ENCODE peak calls at places on chromosomes 16 and 17, in five cellular contexts. H, Y, F, M and G are unnamed samples.

GRCh38 chr17:81961087-81961514 is at the start of gene NOTUM:
- DNase-seq in H (peak; percentile 62), Y (peak; percentile 67), F (no peak), M (peak; percentile 53), G (no peak)

GRCh38 chr17:77827039-77827438 is 131.5 kb upstream of the TNRC6C start:
- DNase-seq in H (peak; percentile 21), Y (no peak), F (no peak), M (no peak), G (no peak)

GRCh38 chr17:47287639-47288038 is 34.0 kb downstream of the ITGB3 start:
- DNase-seq in H (no peak), Y (no peak), F (no peak), M (no peak), G (no peak)

GRCh38 chr16:27746076-27746855 is 196.3 kb downstream of the KATNIP start:
- DNase-seq in H (peak; percentile 32), Y (no peak), F (no peak), M (no peak), G (no peak)

GRCh38 chr16:88652763-88653065 is 1.9 kb upstream of the CYBA start:
- DNase-seq in H (no peak), Y (no peak), F (no peak), M (no peak), G (no peak)

GRCh38 chr16:22300427-22301071 is 3.3 kb downstream of the POLR3E start:
- DNase-seq in H (peak; percentile 82), Y (peak; percentile 60), F (peak; percentile 79), M (peak; percentile 76), G (no peak)

GRCh38 chr17:57455063-57455914 is 199.0 kb downstream of the MSI2 start:
- DNase-seq in H (no peak), Y (no peak), F (peak; percentile 4), M (no peak), G (no peak)

GRCh38 chr17:29289852-29290251 is 4.1 kb downstream of the NUFIP2 start:
- DNase-seq in H (no peak), Y (no peak), F (no peak), M (no peak), G (no peak)

GRCh38 chr17:27241346-27241946 is 52.5 kb upstream of the WSB1 start:
- DNase-seq in H (no peak), Y (peak; percentile 77), F (no peak), M (no peak), G (peak; percentile 91)

GRCh38 chr17:48556534-48557401 is 11.9 kb upstream of the HOXB2 start:
- DNase-seq in H (no peak), Y (peak; percentile 53), F (no peak), M (no peak), G (no peak)

GRCh38 chr17:44279586-44280344 is 11.8 kb upstream of the SLC4A1 start:
- DNase-seq in H (peak; percentile 83), Y (no peak), F (peak; percentile 78), M (no peak), G (no peak)

GRCh38 chr16:11004957-11005610 is 60.7 kb downstream of the CLEC16A start:
- DNase-seq in H (no peak), Y (no peak), F (no peak), M (no peak), G (no peak)

GRCh38 chr17:57868007-57868774 is 18.3 kb upstream of the MRPS23 start:
- DNase-seq in H (peak; percentile 93), Y (no peak), F (no peak), M (peak; percentile 83), G (peak; percentile 94)

GRCh38 chr17:19237389-19238166 is 412 bp downstream of the EPN2 start:
- DNase-seq in H (peak; percentile 68), Y (peak; percentile 62), F (peak; percentile 62), M (peak; percentile 37), G (no peak)

GRCh38 chr17:64074704-64075484 is 54.5 kb upstream of the ICAM2 start:
- DNase-seq in H (no peak), Y (no peak), F (no peak), M (no peak), G (no peak)

GRCh38 chr16:88527186-88527936 is 42.8 kb upstream of the ZC3H18 start:
- DNase-seq in H (peak; percentile 77), Y (peak; percentile 49), F (no peak), M (peak; percentile 75), G (no peak)

GRCh38 chr16:78290498-78291271 is 191.2 kb downstream of the WWOX start:
- DNase-seq in H (no peak), Y (no peak), F (no peak), M (no peak), G (no peak)

GRCh38 chr16:63361032-63361624 is 1324.9 kb upstream of the CDH8 start:
- DNase-seq in H (no peak), Y (peak; percentile 75), F (no peak), M (peak; percentile 16), G (no peak)

GRCh38 chr16:58843675-58844074 is 109.6 kb upstream of the GOT2 start:
- DNase-seq in H (no peak), Y (peak; percentile 37), F (no peak), M (no peak), G (no peak)

GRCh38 chr17:29042679-29043538 is at the start of gene PIPOX:
- DNase-seq in H (no peak), Y (peak; percentile 94), F (peak; percentile 91), M (peak; percentile 71), G (no peak)

GRCh38 chr17:37493249-37494027 is 3.7 kb downstream of the DUSP14 start:
- DNase-seq in H (no peak), Y (no peak), F (no peak), M (no peak), G (no peak)

GRCh38 chr16:81410643-81411235 is 33.9 kb upstream of the CMIP start:
- DNase-seq in H (no peak), Y (no peak), F (no peak), M (no peak), G (no peak)

GRCh38 chr16:1828645-1829410 is 1.8 kb downstream of the FAHD1 start:
- DNase-seq in H (no peak), Y (no peak), F (no peak), M (no peak), G (no peak)

GRCh38 chr16:1825381-1825863 is 1.2 kb downstream of the HAGH start:
- DNase-seq in H (no peak), Y (no peak), F (peak; percentile 76), M (no peak), G (no peak)

GRCh38 chr16:1826691-1827573 is at the start of the genes FAHD1 and HAGH:
- DNase-seq in H (peak; percentile 97), Y (peak; percentile 95), F (peak; percentile 95), M (peak; percentile 93), G (peak; percentile 94)

GRCh38 chr16:1823821-1824220 is 2.8 kb downstream of the HAGH start:
- DNase-seq in H (no peak), Y (peak; percentile 64), F (peak; percentile 56), M (peak; percentile 57), G (peak; percentile 75)

DNA sequence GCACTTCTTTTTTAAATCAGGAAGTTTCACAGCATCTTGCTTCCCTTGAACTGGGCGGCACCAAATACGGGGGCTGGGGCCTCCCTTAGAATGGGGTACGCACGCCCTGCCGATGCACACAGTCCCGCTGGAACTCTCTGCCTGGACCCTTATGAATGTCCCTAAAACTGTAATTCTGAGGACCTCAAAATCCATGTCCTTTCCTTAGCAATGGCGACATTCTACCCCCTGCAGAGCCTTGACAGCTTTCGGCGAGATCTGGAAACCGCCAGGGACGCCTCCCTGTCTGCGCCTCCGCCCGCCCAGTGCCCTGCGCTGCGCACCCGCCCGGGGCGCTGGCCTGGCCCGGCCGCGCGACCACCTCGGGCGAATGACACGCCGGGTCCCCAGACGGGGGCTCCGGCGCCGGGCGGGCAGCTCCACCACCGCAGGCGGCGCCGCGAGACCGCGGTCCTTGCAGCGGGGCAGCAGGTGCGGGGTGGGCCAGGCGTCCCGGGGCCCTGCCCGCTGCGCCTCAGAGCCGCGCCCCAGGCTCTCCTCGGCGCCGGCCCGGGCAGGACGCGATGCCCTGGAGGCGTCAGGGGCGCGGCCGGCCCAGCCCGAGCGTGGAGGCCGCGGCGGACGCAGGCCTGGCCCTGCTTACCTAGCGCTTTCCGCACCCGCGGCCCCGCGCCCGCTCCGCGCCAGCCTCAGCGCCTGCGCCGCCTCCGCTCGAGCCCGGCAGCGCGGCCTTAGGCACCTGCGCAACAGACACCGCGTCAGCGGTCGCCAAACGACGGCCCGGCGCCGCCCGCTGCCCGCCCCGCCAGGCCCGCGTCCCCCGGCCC is 548 bp downstream of the HAGH start:
- DNase-seq in H (no peak), Y (peak; percentile 59), F (peak; percentile 62), M (no peak), G (no peak)
- H3K4me1 ChIP-seq in H (peaks cover 47% of the 10 kb centered on the region), Y (peaks cover 12% of the 10 kb centered on the region), F (peaks cover 24% of the 10 kb centered on the region), M (no peaks in the 10 kb centered on the region), G (peaks cover 6% of the 10 kb centered on the region)

GRCh38 chr17:49962599-49963276 is 6.3 kb upstream of the DLX4 start:
- DNase-seq in H (no peak), Y (no peak), F (no peak), M (no peak), G (no peak)

GRCh38 chr17:49963277-49963625 is 5.7 kb upstream of the DLX4 start:
- DNase-seq in H (no peak), Y (no peak), F (no peak), M (no peak), G (no peak)

GRCh38 chr17:49965522-49965905 is 3.5 kb upstream of the DLX4 start:
- DNase-seq in H (no peak), Y (no peak), F (no peak), M (no peak), G (no peak)

GRCh38 chr17:49964539-49965521 is 4.2 kb upstream of the DLX4 start:
- DNase-seq in H (no peak), Y (no peak), F (no peak), M (no peak), G (no peak)

GRCh38 chr17:49963626-49964538 is 5.1 kb upstream of the DLX4 start:
- DNase-seq in H (no peak), Y (peak; percentile 38), F (no peak), M (no peak), G (no peak)
- H3K27me3 ChIP-seq in H (no peaks in the 10 kb centered on the region), Y (peaks cover 62% of the 10 kb centered on the region), F (peaks cover 36% of the 10 kb centered on the region), M (peaks cover 77% of the 10 kb centered on the region), G (peaks cover 53% of the 10 kb centered on the region)

GRCh38 chr16:57799619-57800212 is 2.6 kb downstream of the KIFC3 start:
- DNase-seq in H (no peak), Y (peak; percentile 58), F (peak; percentile 76), M (no peak), G (no peak)
- H3K4me3 ChIP-seq in H (peak overlapping the region; percentile 67), Y (peak overlapping the region; percentile 68), F (no peak overlapping the region), M (no peak overlapping the region), G (no peak overlapping the region)

GRCh38 chr17:68302666-68303065 is 11.4 kb downstream of the ARSG start:
- DNase-seq in H (no peak), Y (no peak), F (no peak), M (no peak), G (no peak)

GRCh38 chr17:68302066-68302564 is 10.8 kb downstream of the ARSG start:
- DNase-seq in H (no peak), Y (no peak), F (no peak), M (no peak), G (no peak)

GRCh38 chr17:68310141-68310540 is 18.8 kb downstream of the ARSG start:
- DNase-seq in H (no peak), Y (no peak), F (no peak), M (no peak), G (no peak)

GRCh38 chr17:68305132-68305531 is 13.8 kb downstream of the ARSG start:
- DNase-seq in H (no peak), Y (no peak), F (no peak), M (no peak), G (no peak)

DNA sequence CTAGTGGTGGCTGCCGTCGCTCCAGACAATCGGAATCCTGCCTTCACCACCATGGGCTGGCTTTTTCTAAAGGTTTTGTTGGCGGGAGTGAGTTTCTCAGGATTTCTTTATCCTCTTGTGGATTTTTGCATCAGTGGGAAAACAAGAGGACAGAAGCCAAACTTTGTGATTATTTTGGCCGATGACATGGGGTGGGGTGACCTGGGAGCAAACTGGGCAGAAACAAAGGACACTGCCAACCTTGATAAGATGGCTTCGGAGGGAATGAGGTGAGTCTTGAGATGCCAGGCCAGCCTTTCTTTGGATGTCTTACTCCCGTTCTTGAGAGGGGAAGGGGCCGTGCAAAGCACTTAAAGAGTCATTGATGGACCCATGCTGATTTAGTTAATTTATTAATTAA is 16.1 kb downstream of the ARSG start:
- DNase-seq in H (no peak), Y (no peak), F (no peak), M (no peak), G (no peak)
- H3K4me1 ChIP-seq in H (no peaks in the 10 kb centered on the region), Y (no peaks in the 10 kb centered on the region), F (peaks cover 11% of the 10 kb centered on the region), M (no peaks in the 10 kb centered on the region), G (peaks cover under 1% of the 10 kb centered on the region)